ENCODE peak calls at places on chromosomes 3 and 15, in six cellular contexts. One of them, this sample, is unnamed.

GRCh38 chr3:146342971-146343370 is 92.1 kb upstream of the PLSCR4 start:
- DNase-seq in GM04504: peak
- DNase-seq in HS-27A: no peak
- DNase-seq in KG1: no peak
- DNase-seq in activated CD4-positive, alpha-beta T cell treated with anti-CD3 and anti-CD28 coated beads for 24 hours: no peak
- DNase-seq in activated naive CD8-positive, alpha-beta T cell treated with anti-CD3 and anti-CD28 coated beads, Interleukin-2, amount 50 U/mL, for 24 hours: no peak
- DNase-seq in this sample: no peak

GRCh38 chr3:58564456-58565160 is 12.6 kb downstream of the FAM107A start:
- DNase-seq in GM04504: peak
- DNase-seq in HS-27A: peak
- DNase-seq in KG1: no peak
- DNase-seq in activated CD4-positive, alpha-beta T cell treated with anti-CD3 and anti-CD28 coated beads for 24 hours: no peak
- DNase-seq in activated naive CD8-positive, alpha-beta T cell treated with anti-CD3 and anti-CD28 coated beads, Interleukin-2, amount 50 U/mL, for 24 hours: no peak
- DNase-seq in this sample: no peak

GRCh38 chr3:72614394-72615074 is 233.7 kb downstream of the SHQ1 start:
- DNase-seq in GM04504: no peak
- DNase-seq in HS-27A: no peak
- DNase-seq in KG1: no peak
- DNase-seq in activated CD4-positive, alpha-beta T cell treated with anti-CD3 and anti-CD28 coated beads for 24 hours: no peak
- DNase-seq in activated naive CD8-positive, alpha-beta T cell treated with anti-CD3 and anti-CD28 coated beads, Interleukin-2, amount 50 U/mL, for 24 hours: no peak
- DNase-seq in this sample: no peak

GRCh38 chr3:124059580-124059979 is 67.7 kb upstream of the ROPN1 start:
- DNase-seq in GM04504: peak
- DNase-seq in HS-27A: no peak
- DNase-seq in KG1: no peak
- DNase-seq in activated CD4-positive, alpha-beta T cell treated with anti-CD3 and anti-CD28 coated beads for 24 hours: no peak
- DNase-seq in activated naive CD8-positive, alpha-beta T cell treated with anti-CD3 and anti-CD28 coated beads, Interleukin-2, amount 50 U/mL, for 24 hours: no peak
- DNase-seq in this sample: no peak

GRCh38 chr3:74599564-74599963 is 14.9 kb downstream of the CNTN3 start:
- DNase-seq in GM04504: no peak
- DNase-seq in HS-27A: no peak
- DNase-seq in KG1: no peak
- DNase-seq in activated CD4-positive, alpha-beta T cell treated with anti-CD3 and anti-CD28 coated beads for 24 hours: no peak
- DNase-seq in activated naive CD8-positive, alpha-beta T cell treated with anti-CD3 and anti-CD28 coated beads, Interleukin-2, amount 50 U/mL, for 24 hours: no peak
- DNase-seq in this sample: no peak

GRCh38 chr3:131349946-131350347 is 31.6 kb upstream of the NUDT16 start:
- DNase-seq in GM04504: peak
- DNase-seq in HS-27A: no peak
- DNase-seq in KG1: no peak
- DNase-seq in activated CD4-positive, alpha-beta T cell treated with anti-CD3 and anti-CD28 coated beads for 24 hours: no peak
- DNase-seq in activated naive CD8-positive, alpha-beta T cell treated with anti-CD3 and anti-CD28 coated beads, Interleukin-2, amount 50 U/mL, for 24 hours: no peak
- DNase-seq in this sample: no peak

GRCh38 chr3:82198009-82198408 is 436.6 kb upstream of the GBE1 start:
- DNase-seq in GM04504: no peak
- DNase-seq in HS-27A: no peak
- DNase-seq in KG1: no peak
- DNase-seq in activated CD4-positive, alpha-beta T cell treated with anti-CD3 and anti-CD28 coated beads for 24 hours: no peak
- DNase-seq in activated naive CD8-positive, alpha-beta T cell treated with anti-CD3 and anti-CD28 coated beads, Interleukin-2, amount 50 U/mL, for 24 hours: no peak
- DNase-seq in this sample: no peak

GRCh38 chr3:188085596-188086560 is 68.1 kb upstream of the LPP start:
- DNase-seq in GM04504: no peak
- DNase-seq in HS-27A: no peak
- DNase-seq in KG1: no peak
- DNase-seq in activated CD4-positive, alpha-beta T cell treated with anti-CD3 and anti-CD28 coated beads for 24 hours: no peak
- DNase-seq in activated naive CD8-positive, alpha-beta T cell treated with anti-CD3 and anti-CD28 coated beads, Interleukin-2, amount 50 U/mL, for 24 hours: no peak
- DNase-seq in this sample: no peak

GRCh38 chr15:70533931-70534742 is 229.2 kb downstream of the UACA start:
- DNase-seq in GM04504: peak
- DNase-seq in HS-27A: no peak
- DNase-seq in KG1: no peak
- DNase-seq in activated CD4-positive, alpha-beta T cell treated with anti-CD3 and anti-CD28 coated beads for 24 hours: no peak
- DNase-seq in activated naive CD8-positive, alpha-beta T cell treated with anti-CD3 and anti-CD28 coated beads, Interleukin-2, amount 50 U/mL, for 24 hours: no peak
- DNase-seq in this sample: no peak

GRCh38 chr3:171658801-171659200 is 151.5 kb downstream of the PLD1 start:
- DNase-seq in GM04504: no peak
- DNase-seq in HS-27A: no peak
- DNase-seq in KG1: no peak
- DNase-seq in activated CD4-positive, alpha-beta T cell treated with anti-CD3 and anti-CD28 coated beads for 24 hours: no peak
- DNase-seq in activated naive CD8-positive, alpha-beta T cell treated with anti-CD3 and anti-CD28 coated beads, Interleukin-2, amount 50 U/mL, for 24 hours: no peak
- DNase-seq in this sample: no peak